ENCODE peak calls at places on chromosomes 1 and 21, in seven cellular contexts. S is RWPE1; Y is GM03348; O is activated T-cell treated with anti-CD3 and anti-CD28 coated beads, Interleukin-2, amount 50 U/mL, for 1 hour; E is naive thymus-derived CD8-positive, alpha-beta T cell; M is NT2/D1; T is astrocyte of the spinal cord. V is an unnamed sample.

GRCh38 chr1:26544156-26544555 is 14.6 kb downstream of the RPS6KA1 start:
- DNase-seq in S (no peak), Y (no peak), O (no peak), E (no peak), M (no peak), T (no peak), V (no peak)

GRCh38 chr1:219373616-219373935 is 199.9 kb downstream of the LYPLAL1 start:
- DNase-seq in S (no peak), Y (no peak), O (no peak), E (no peak), M (no peak), T (no peak), V (no peak)

GRCh38 chr1:72281144-72281543 is 1.2 kb downstream of the NEGR1 start:
- DNase-seq in S (no peak), Y (no peak), O (no peak), E (no peak), M (no peak), T (peak), V (no peak)

GRCh38 chr1:162233066-162233465 is 143.6 kb downstream of the SPATA46 start:
- DNase-seq in S (no peak), Y (no peak), O (no peak), E (no peak), M (no peak), T (no peak), V (no peak)

GRCh38 chr1:212286437-212287131 is 1.4 kb downstream of the PPP2R5A start:
- DNase-seq in S (peak), Y (no peak), O (no peak), E (no peak), M (no peak), T (peak), V (no peak)

GRCh38 chr1:235790123-235790522 is 76.6 kb downstream of the LYST start:
- DNase-seq in S (no peak), Y (no peak), O (no peak), E (no peak), M (no peak), T (no peak), V (no peak)

GRCh38 chr1:9905010-9905409 is 5.1 kb downstream of the CTNNBIP1 start:
- DNase-seq in S (no peak), Y (no peak), O (no peak), E (no peak), M (no peak), T (peak), V (no peak)

GRCh38 chr1:218330043-218330623 is 15.0 kb upstream of the TGFB2 start:
- DNase-seq in S (no peak), Y (peak), O (no peak), E (no peak), M (no peak), T (peak), V (no peak)

GRCh38 chr1:39378377-39378776 is 113.1 kb upstream of the BMP8A start:
- DNase-seq in S (peak), Y (no peak), O (no peak), E (no peak), M (no peak), T (no peak), V (no peak)

GRCh38 chr1:30700528-30701265 is 22.7 kb downstream of the MATN1 start:
- DNase-seq in S (peak), Y (peak), O (no peak), E (no peak), M (no peak), T (peak), V (peak)

GRCh38 chr21:45432575-45433255 is 27.8 kb downstream of the COL18A1 start:
- DNase-seq in S (no peak), Y (no peak), O (no peak), E (no peak), M (no peak), T (peak), V (no peak)

GRCh38 chr1:165648919-165649572 is 18.0 kb downstream of the MGST3 start:
- DNase-seq in S (no peak), Y (no peak), O (no peak), E (no peak), M (no peak), T (no peak), V (no peak)

GRCh38 chr1:221809101-221810029 is 67.5 kb upstream of the DUSP10 start:
- DNase-seq in S (no peak), Y (no peak), O (no peak), E (no peak), M (no peak), T (peak), V (no peak)

GRCh38 chr1:1432951-1433803 is 2.3 kb upstream of the VWA1 start:
- DNase-seq in S (peak), Y (peak), O (no peak), E (no peak), M (no peak), T (no peak), V (peak)

GRCh38 chr1:89607888-89608626 is 24.9 kb upstream of the LRRC8C start:
- DNase-seq in S (no peak), Y (no peak), O (peak), E (peak), M (no peak), T (no peak), V (peak)

GRCh38 chr1:178749581-178750166 is 24.6 kb downstream of the RALGPS2 start:
- DNase-seq in S (no peak), Y (no peak), O (no peak), E (no peak), M (no peak), T (no peak), V (no peak)

GRCh38 chr1:203663820-203664219 is 37.2 kb downstream of the ATP2B4 start:
- DNase-seq in S (no peak), Y (no peak), O (no peak), E (no peak), M (no peak), T (peak), V (no peak)

GRCh38 chr1:204503122-204503912 is 8.7 kb upstream of the PIK3C2B start:
- DNase-seq in S (peak), Y (peak), O (no peak), E (no peak), M (peak), T (peak), V (no peak)

GRCh38 chr1:197342044-197342565 is 74.1 kb downstream of the CRB1 start:
- DNase-seq in S (no peak), Y (no peak), O (no peak), E (no peak), M (no peak), T (no peak), V (no peak)

GRCh38 chr1:22275211-22275610 is 132.3 kb upstream of the WNT4 start:
- DNase-seq in S (peak), Y (no peak), O (no peak), E (no peak), M (no peak), T (no peak), V (no peak)

GRCh38 chr21:41932191-41932575 is 21.6 kb downstream of the C2CD2 start:
- DNase-seq in S (peak), Y (peak), O (no peak), E (no peak), M (no peak), T (peak), V (no peak)

GRCh38 chr1:50985094-50985493 is 15.0 kb downstream of the CDKN2C start:
- DNase-seq in S (no peak), Y (no peak), O (no peak), E (no peak), M (no peak), T (no peak), V (no peak)

GRCh38 chr1:88648706-88649105 is 35.4 kb upstream of the PKN2 start:
- DNase-seq in S (no peak), Y (no peak), O (no peak), E (no peak), M (no peak), T (no peak), V (no peak)

GRCh38 chr1:15703562-15703961 is 19.4 kb downstream of the PLEKHM2 start:
- DNase-seq in S (peak), Y (peak), O (no peak), E (no peak), M (no peak), T (peak), V (peak)

GRCh38 chr1:42013881-42014470 is 95.3 kb upstream of the HIVEP3 start:
- DNase-seq in S (no peak), Y (peak), O (no peak), E (no peak), M (no peak), T (no peak), V (no peak)

GRCh38 chr1:159040206-159040605 is 30.5 kb downstream of the IFI16 start:
- DNase-seq in S (no peak), Y (peak), O (no peak), E (no peak), M (no peak), T (peak), V (no peak)

GRCh38 chr1:55698136-55698535 is 483.0 kb upstream of the USP24 start:
- DNase-seq in S (no peak), Y (no peak), O (no peak), E (no peak), M (no peak), T (no peak), V (no peak)

GRCh38 chr21:44871576-44872265 is 1.8 kb downstream of the PTTG1IP start:
- DNase-seq in S (peak), Y (peak), O (peak), E (no peak), M (no peak), T (peak), V (peak)

GRCh38 chr1:185917646-185918045 is 183.5 kb downstream of the HMCN1 start:
- DNase-seq in S (peak), Y (peak), O (no peak), E (no peak), M (no peak), T (peak), V (no peak)

GRCh38 chr21:20946701-20947100 is 51.5 kb upstream of the NCAM2 start:
- DNase-seq in S (no peak), Y (no peak), O (no peak), E (no peak), M (no peak), T (no peak), V (no peak)

GRCh38 chr1:23772049-23772853 is 6.0 kb upstream of the PITHD1 start:
- DNase-seq in S (peak), Y (peak), O (peak), E (peak), M (peak), T (peak), V (peak)

GRCh38 chr1:63663873-63664272 is 70.7 kb downstream of the PGM1 start:
- DNase-seq in S (no peak), Y (no peak), O (no peak), E (no peak), M (no peak), T (peak), V (no peak)

GRCh38 chr1:110777228-110777627 is 95.7 kb upstream of the CD53 start:
- DNase-seq in S (no peak), Y (no peak), O (no peak), E (no peak), M (no peak), T (no peak), V (no peak)

GRCh38 chr1:112488141-112488540 is 20.6 kb upstream of the WNT2B start:
- DNase-seq in S (no peak), Y (no peak), O (no peak), E (no peak), M (no peak), T (no peak), V (no peak)

GRCh38 chr1:228884196-228884595 is 148.9 kb downstream of the RHOU start:
- DNase-seq in S (no peak), Y (no peak), O (no peak), E (no peak), M (no peak), T (no peak), V (no peak)

GRCh38 chr1:151968058-151968457 is 25.6 kb downstream of the S100A10 start:
- DNase-seq in S (no peak), Y (peak), O (peak), E (peak), M (no peak), T (peak), V (no peak)

GRCh38 chr1:206887701-206888100 is 9.5 kb upstream of the IL24 start:
- DNase-seq in S (no peak), Y (no peak), O (no peak), E (no peak), M (no peak), T (no peak), V (no peak)

GRCh38 chr1:206143537-206144155 is 26.5 kb upstream of the AVPR1B start:
- DNase-seq in S (no peak), Y (no peak), O (no peak), E (no peak), M (no peak), T (no peak), V (no peak)

GRCh38 chr1:93840956-93841482 is 38.0 kb downstream of the DNTTIP2 start:
- DNase-seq in S (no peak), Y (no peak), O (no peak), E (no peak), M (no peak), T (no peak), V (no peak)

GRCh38 chr1:54604572-54605370 is 18.6 kb downstream of the FAM151A start:
- DNase-seq in S (no peak), Y (no peak), O (peak), E (peak), M (no peak), T (no peak), V (no peak)

V was measured in uterus.